ENCODE peak calls at places on chromosomes 11 and 22, in eight cellular contexts. One of them, this sample, is unnamed.

GRCh38 chr11:128839081-128839480 is 28.0 kb downstream of the KCNJ1 start:
- DNase-seq in NCI-H774: no peak
- DNase-seq in glutamatergic neuron: no peak
- DNase-seq in hepatocyte: no peak
- DNase-seq in CD8-positive, alpha-beta T cell: no peak
- DNase-seq in stimulated activated CD4-positive, alpha-beta T cell treated with anti-CD3 and anti-CD28 coated beads, Interleukin-1b, Interleukin-23, amount 100 ng/mL, for 4 hours: no peak
- DNase-seq in NCI-H226: no peak
- DNase-seq in activated T-helper 1 cell treated with anti-CD3 and anti-CD28 coated beads, Interleukin-2, amount 50 U/mL, for 16 hours: no peak
- DNase-seq in this sample: no peak

GRCh38 chr11:112541140-112541901 is 280.7 kb upstream of the PLET1 start:
- DNase-seq in NCI-H774: no peak
- DNase-seq in glutamatergic neuron: no peak
- DNase-seq in hepatocyte: no peak
- DNase-seq in CD8-positive, alpha-beta T cell: no peak
- DNase-seq in stimulated activated CD4-positive, alpha-beta T cell treated with anti-CD3 and anti-CD28 coated beads, Interleukin-1b, Interleukin-23, amount 100 ng/mL, for 4 hours: no peak
- DNase-seq in NCI-H226: no peak
- DNase-seq in activated T-helper 1 cell treated with anti-CD3 and anti-CD28 coated beads, Interleukin-2, amount 50 U/mL, for 16 hours: no peak
- DNase-seq in this sample: no peak

GRCh38 chr11:75233688-75234295 is 6.8 kb upstream of the TPBGL start:
- DNase-seq in NCI-H774: no peak
- DNase-seq in glutamatergic neuron: no peak
- DNase-seq in hepatocyte: peak
- DNase-seq in CD8-positive, alpha-beta T cell: peak
- DNase-seq in stimulated activated CD4-positive, alpha-beta T cell treated with anti-CD3 and anti-CD28 coated beads, Interleukin-1b, Interleukin-23, amount 100 ng/mL, for 4 hours: no peak
- DNase-seq in NCI-H226: peak
- DNase-seq in activated T-helper 1 cell treated with anti-CD3 and anti-CD28 coated beads, Interleukin-2, amount 50 U/mL, for 16 hours: no peak
- DNase-seq in this sample: peak

GRCh38 chr11:111707039-111707690 is 59.0 kb downstream of the PPP2R1B start:
- DNase-seq in NCI-H774: no peak
- DNase-seq in glutamatergic neuron: no peak
- DNase-seq in hepatocyte: peak
- DNase-seq in CD8-positive, alpha-beta T cell: no peak
- DNase-seq in stimulated activated CD4-positive, alpha-beta T cell treated with anti-CD3 and anti-CD28 coated beads, Interleukin-1b, Interleukin-23, amount 100 ng/mL, for 4 hours: no peak
- DNase-seq in NCI-H226: no peak
- DNase-seq in activated T-helper 1 cell treated with anti-CD3 and anti-CD28 coated beads, Interleukin-2, amount 50 U/mL, for 16 hours: no peak
- DNase-seq in this sample: peak

GRCh38 chr11:55726715-55727324 is 46.4 kb upstream of the OR5D13 start:
- DNase-seq in NCI-H774: no peak
- DNase-seq in glutamatergic neuron: no peak
- DNase-seq in hepatocyte: no peak
- DNase-seq in CD8-positive, alpha-beta T cell: no peak
- DNase-seq in stimulated activated CD4-positive, alpha-beta T cell treated with anti-CD3 and anti-CD28 coated beads, Interleukin-1b, Interleukin-23, amount 100 ng/mL, for 4 hours: no peak
- DNase-seq in NCI-H226: no peak
- DNase-seq in activated T-helper 1 cell treated with anti-CD3 and anti-CD28 coated beads, Interleukin-2, amount 50 U/mL, for 16 hours: no peak
- DNase-seq in this sample: no peak

GRCh38 chr11:17164361-17165246 is 43.2 kb downstream of the PIK3C2A start:
- DNase-seq in NCI-H774: no peak
- DNase-seq in glutamatergic neuron: no peak
- DNase-seq in hepatocyte: peak
- DNase-seq in CD8-positive, alpha-beta T cell: no peak
- DNase-seq in stimulated activated CD4-positive, alpha-beta T cell treated with anti-CD3 and anti-CD28 coated beads, Interleukin-1b, Interleukin-23, amount 100 ng/mL, for 4 hours: no peak
- DNase-seq in NCI-H226: no peak
- DNase-seq in activated T-helper 1 cell treated with anti-CD3 and anti-CD28 coated beads, Interleukin-2, amount 50 U/mL, for 16 hours: no peak
- DNase-seq in this sample: peak

GRCh38 chr22:23700706-23701105 is 9.9 kb downstream of the RGL4 start:
- DNase-seq in NCI-H774: no peak
- DNase-seq in glutamatergic neuron: no peak
- DNase-seq in hepatocyte: peak
- DNase-seq in CD8-positive, alpha-beta T cell: no peak
- DNase-seq in stimulated activated CD4-positive, alpha-beta T cell treated with anti-CD3 and anti-CD28 coated beads, Interleukin-1b, Interleukin-23, amount 100 ng/mL, for 4 hours: no peak
- DNase-seq in NCI-H226: no peak
- DNase-seq in activated T-helper 1 cell treated with anti-CD3 and anti-CD28 coated beads, Interleukin-2, amount 50 U/mL, for 16 hours: no peak
- DNase-seq in this sample: no peak

GRCh38 chr11:3942956-3943497 is 87.6 kb downstream of the STIM1 start:
- DNase-seq in NCI-H774: no peak
- DNase-seq in glutamatergic neuron: no peak
- DNase-seq in hepatocyte: peak
- DNase-seq in CD8-positive, alpha-beta T cell: no peak
- DNase-seq in stimulated activated CD4-positive, alpha-beta T cell treated with anti-CD3 and anti-CD28 coated beads, Interleukin-1b, Interleukin-23, amount 100 ng/mL, for 4 hours: no peak
- DNase-seq in NCI-H226: no peak
- DNase-seq in activated T-helper 1 cell treated with anti-CD3 and anti-CD28 coated beads, Interleukin-2, amount 50 U/mL, for 16 hours: no peak
- DNase-seq in this sample: no peak

GRCh38 chr22:47615051-47615450 is 852.6 kb downstream of the TBC1D22A start:
- DNase-seq in NCI-H774: no peak
- DNase-seq in glutamatergic neuron: no peak
- DNase-seq in hepatocyte: no peak
- DNase-seq in CD8-positive, alpha-beta T cell: no peak
- DNase-seq in stimulated activated CD4-positive, alpha-beta T cell treated with anti-CD3 and anti-CD28 coated beads, Interleukin-1b, Interleukin-23, amount 100 ng/mL, for 4 hours: no peak
- DNase-seq in NCI-H226: no peak
- DNase-seq in activated T-helper 1 cell treated with anti-CD3 and anti-CD28 coated beads, Interleukin-2, amount 50 U/mL, for 16 hours: no peak
- DNase-seq in this sample: no peak

GRCh38 chr11:45929486-45930030 is 7.1 kb downstream of the LARGE2 start:
- DNase-seq in NCI-H774: no peak
- DNase-seq in glutamatergic neuron: no peak
- DNase-seq in hepatocyte: no peak
- DNase-seq in CD8-positive, alpha-beta T cell: no peak
- DNase-seq in stimulated activated CD4-positive, alpha-beta T cell treated with anti-CD3 and anti-CD28 coated beads, Interleukin-1b, Interleukin-23, amount 100 ng/mL, for 4 hours: no peak
- DNase-seq in NCI-H226: no peak
- DNase-seq in activated T-helper 1 cell treated with anti-CD3 and anti-CD28 coated beads, Interleukin-2, amount 50 U/mL, for 16 hours: no peak
- DNase-seq in this sample: no peak

GRCh38 chr11:115126515-115127208 is 377.6 kb downstream of the CADM1 start:
- DNase-seq in NCI-H774: no peak
- DNase-seq in glutamatergic neuron: no peak
- DNase-seq in hepatocyte: no peak
- DNase-seq in CD8-positive, alpha-beta T cell: no peak
- DNase-seq in stimulated activated CD4-positive, alpha-beta T cell treated with anti-CD3 and anti-CD28 coated beads, Interleukin-1b, Interleukin-23, amount 100 ng/mL, for 4 hours: no peak
- DNase-seq in NCI-H226: no peak
- DNase-seq in activated T-helper 1 cell treated with anti-CD3 and anti-CD28 coated beads, Interleukin-2, amount 50 U/mL, for 16 hours: no peak
- DNase-seq in this sample: no peak

GRCh38 chr22:25736378-25737011 is 5.5 kb upstream of the MYO18B start:
- DNase-seq in NCI-H774: no peak
- DNase-seq in glutamatergic neuron: no peak
- DNase-seq in hepatocyte: no peak
- DNase-seq in CD8-positive, alpha-beta T cell: no peak
- DNase-seq in stimulated activated CD4-positive, alpha-beta T cell treated with anti-CD3 and anti-CD28 coated beads, Interleukin-1b, Interleukin-23, amount 100 ng/mL, for 4 hours: no peak
- DNase-seq in NCI-H226: no peak
- DNase-seq in activated T-helper 1 cell treated with anti-CD3 and anti-CD28 coated beads, Interleukin-2, amount 50 U/mL, for 16 hours: no peak
- DNase-seq in this sample: no peak

GRCh38 chr11:83401506-83402225 is 115.5 kb upstream of the CCDC90B start:
- DNase-seq in NCI-H774: no peak
- DNase-seq in glutamatergic neuron: no peak
- DNase-seq in hepatocyte: no peak
- DNase-seq in CD8-positive, alpha-beta T cell: no peak
- DNase-seq in stimulated activated CD4-positive, alpha-beta T cell treated with anti-CD3 and anti-CD28 coated beads, Interleukin-1b, Interleukin-23, amount 100 ng/mL, for 4 hours: no peak
- DNase-seq in NCI-H226: no peak
- DNase-seq in activated T-helper 1 cell treated with anti-CD3 and anti-CD28 coated beads, Interleukin-2, amount 50 U/mL, for 16 hours: no peak
- DNase-seq in this sample: no peak

GRCh38 chr11:118078972-118079411 is 2.1 kb downstream of the TMPRSS4 start:
- DNase-seq in NCI-H774: no peak
- DNase-seq in glutamatergic neuron: no peak
- DNase-seq in hepatocyte: no peak
- DNase-seq in CD8-positive, alpha-beta T cell: no peak
- DNase-seq in stimulated activated CD4-positive, alpha-beta T cell treated with anti-CD3 and anti-CD28 coated beads, Interleukin-1b, Interleukin-23, amount 100 ng/mL, for 4 hours: no peak
- DNase-seq in NCI-H226: no peak
- DNase-seq in activated T-helper 1 cell treated with anti-CD3 and anti-CD28 coated beads, Interleukin-2, amount 50 U/mL, for 16 hours: no peak
- DNase-seq in this sample: peak

GRCh38 chr11:16299390-16299789 is 57.0 kb downstream of the SOX6 start:
- DNase-seq in NCI-H774: no peak
- DNase-seq in glutamatergic neuron: no peak
- DNase-seq in hepatocyte: no peak
- DNase-seq in CD8-positive, alpha-beta T cell: no peak
- DNase-seq in stimulated activated CD4-positive, alpha-beta T cell treated with anti-CD3 and anti-CD28 coated beads, Interleukin-1b, Interleukin-23, amount 100 ng/mL, for 4 hours: no peak
- DNase-seq in NCI-H226: no peak
- DNase-seq in activated T-helper 1 cell treated with anti-CD3 and anti-CD28 coated beads, Interleukin-2, amount 50 U/mL, for 16 hours: no peak
- DNase-seq in this sample: no peak

GRCh38 chr11:13384837-13385417 is 78.1 kb downstream of the BTBD10 start:
- DNase-seq in NCI-H774: no peak
- DNase-seq in glutamatergic neuron: no peak
- DNase-seq in hepatocyte: peak
- DNase-seq in CD8-positive, alpha-beta T cell: peak
- DNase-seq in stimulated activated CD4-positive, alpha-beta T cell treated with anti-CD3 and anti-CD28 coated beads, Interleukin-1b, Interleukin-23, amount 100 ng/mL, for 4 hours: no peak
- DNase-seq in NCI-H226: peak
- DNase-seq in activated T-helper 1 cell treated with anti-CD3 and anti-CD28 coated beads, Interleukin-2, amount 50 U/mL, for 16 hours: no peak
- DNase-seq in this sample: peak

GRCh38 chr11:10669258-10670033 is 24.1 kb downstream of the IRAG1 start:
- DNase-seq in NCI-H774: no peak
- DNase-seq in glutamatergic neuron: no peak
- DNase-seq in hepatocyte: peak
- DNase-seq in CD8-positive, alpha-beta T cell: no peak
- DNase-seq in stimulated activated CD4-positive, alpha-beta T cell treated with anti-CD3 and anti-CD28 coated beads, Interleukin-1b, Interleukin-23, amount 100 ng/mL, for 4 hours: no peak
- DNase-seq in NCI-H226: peak
- DNase-seq in activated T-helper 1 cell treated with anti-CD3 and anti-CD28 coated beads, Interleukin-2, amount 50 U/mL, for 16 hours: no peak
- DNase-seq in this sample: peak

GRCh38 chr11:125626381-125626950 is 1.5 kb downstream of the CHEK1 start:
- DNase-seq in NCI-H774: no peak
- DNase-seq in glutamatergic neuron: peak
- DNase-seq in hepatocyte: no peak
- DNase-seq in CD8-positive, alpha-beta T cell: peak
- DNase-seq in stimulated activated CD4-positive, alpha-beta T cell treated with anti-CD3 and anti-CD28 coated beads, Interleukin-1b, Interleukin-23, amount 100 ng/mL, for 4 hours: no peak
- DNase-seq in NCI-H226: no peak
- DNase-seq in activated T-helper 1 cell treated with anti-CD3 and anti-CD28 coated beads, Interleukin-2, amount 50 U/mL, for 16 hours: no peak
- DNase-seq in this sample: peak

GRCh38 chr11:61297741-61298140 is 2.6 kb upstream of the VWCE start:
- DNase-seq in NCI-H774: no peak
- DNase-seq in glutamatergic neuron: no peak
- DNase-seq in hepatocyte: no peak
- DNase-seq in CD8-positive, alpha-beta T cell: no peak
- DNase-seq in stimulated activated CD4-positive, alpha-beta T cell treated with anti-CD3 and anti-CD28 coated beads, Interleukin-1b, Interleukin-23, amount 100 ng/mL, for 4 hours: no peak
- DNase-seq in NCI-H226: peak
- DNase-seq in activated T-helper 1 cell treated with anti-CD3 and anti-CD28 coated beads, Interleukin-2, amount 50 U/mL, for 16 hours: no peak
- DNase-seq in this sample: no peak

GRCh38 chr22:39496131-39496838 is 5.8 kb upstream of the MIEF1 start:
- DNase-seq in NCI-H774: peak
- DNase-seq in glutamatergic neuron: peak
- DNase-seq in hepatocyte: peak
- DNase-seq in CD8-positive, alpha-beta T cell: peak
- DNase-seq in stimulated activated CD4-positive, alpha-beta T cell treated with anti-CD3 and anti-CD28 coated beads, Interleukin-1b, Interleukin-23, amount 100 ng/mL, for 4 hours: peak
- DNase-seq in NCI-H226: no peak
- DNase-seq in activated T-helper 1 cell treated with anti-CD3 and anti-CD28 coated beads, Interleukin-2, amount 50 U/mL, for 16 hours: no peak
- DNase-seq in this sample: peak

GRCh38 chr11:120061761-120062560 is 76.0 kb downstream of the TRIM29 start:
- DNase-seq in NCI-H774: no peak
- DNase-seq in glutamatergic neuron: peak
- DNase-seq in hepatocyte: peak
- DNase-seq in CD8-positive, alpha-beta T cell: no peak
- DNase-seq in stimulated activated CD4-positive, alpha-beta T cell treated with anti-CD3 and anti-CD28 coated beads, Interleukin-1b, Interleukin-23, amount 100 ng/mL, for 4 hours: no peak
- DNase-seq in NCI-H226: no peak
- DNase-seq in activated T-helper 1 cell treated with anti-CD3 and anti-CD28 coated beads, Interleukin-2, amount 50 U/mL, for 16 hours: no peak
- DNase-seq in this sample: no peak

GRCh38 chr22:48944756-48945620 is 882.7 kb downstream of the BRD1 start:
- DNase-seq in NCI-H774: no peak
- DNase-seq in glutamatergic neuron: no peak
- DNase-seq in hepatocyte: no peak
- DNase-seq in CD8-positive, alpha-beta T cell: no peak
- DNase-seq in stimulated activated CD4-positive, alpha-beta T cell treated with anti-CD3 and anti-CD28 coated beads, Interleukin-1b, Interleukin-23, amount 100 ng/mL, for 4 hours: no peak
- DNase-seq in NCI-H226: no peak
- DNase-seq in activated T-helper 1 cell treated with anti-CD3 and anti-CD28 coated beads, Interleukin-2, amount 50 U/mL, for 16 hours: no peak
- DNase-seq in this sample: no peak

GRCh38 chr11:75112200-75112599 is 15.5 kb upstream of the OR2AT4 start:
- DNase-seq in NCI-H774: no peak
- DNase-seq in glutamatergic neuron: no peak
- DNase-seq in hepatocyte: no peak
- DNase-seq in CD8-positive, alpha-beta T cell: no peak
- DNase-seq in stimulated activated CD4-positive, alpha-beta T cell treated with anti-CD3 and anti-CD28 coated beads, Interleukin-1b, Interleukin-23, amount 100 ng/mL, for 4 hours: no peak
- DNase-seq in NCI-H226: no peak
- DNase-seq in activated T-helper 1 cell treated with anti-CD3 and anti-CD28 coated beads, Interleukin-2, amount 50 U/mL, for 16 hours: no peak
- DNase-seq in this sample: no peak

GRCh38 chr11:60208146-60208895 is 25.4 kb upstream of the MS4A6A start:
- DNase-seq in NCI-H774: no peak
- DNase-seq in glutamatergic neuron: no peak
- DNase-seq in hepatocyte: no peak
- DNase-seq in CD8-positive, alpha-beta T cell: no peak
- DNase-seq in stimulated activated CD4-positive, alpha-beta T cell treated with anti-CD3 and anti-CD28 coated beads, Interleukin-1b, Interleukin-23, amount 100 ng/mL, for 4 hours: no peak
- DNase-seq in NCI-H226: no peak
- DNase-seq in activated T-helper 1 cell treated with anti-CD3 and anti-CD28 coated beads, Interleukin-2, amount 50 U/mL, for 16 hours: no peak
- DNase-seq in this sample: no peak

GRCh38 chr11:16982256-16982671 is 31.9 kb downstream of the PLEKHA7 start:
- DNase-seq in NCI-H774: no peak
- DNase-seq in glutamatergic neuron: no peak
- DNase-seq in hepatocyte: no peak
- DNase-seq in CD8-positive, alpha-beta T cell: no peak
- DNase-seq in stimulated activated CD4-positive, alpha-beta T cell treated with anti-CD3 and anti-CD28 coated beads, Interleukin-1b, Interleukin-23, amount 100 ng/mL, for 4 hours: no peak
- DNase-seq in NCI-H226: no peak
- DNase-seq in activated T-helper 1 cell treated with anti-CD3 and anti-CD28 coated beads, Interleukin-2, amount 50 U/mL, for 16 hours: no peak
- DNase-seq in this sample: peak

GRCh38 chr11:117738246-117738957 is 58.6 kb downstream of the DSCAML1 start:
- DNase-seq in NCI-H774: no peak
- DNase-seq in glutamatergic neuron: no peak
- DNase-seq in hepatocyte: no peak
- DNase-seq in CD8-positive, alpha-beta T cell: no peak
- DNase-seq in stimulated activated CD4-positive, alpha-beta T cell treated with anti-CD3 and anti-CD28 coated beads, Interleukin-1b, Interleukin-23, amount 100 ng/mL, for 4 hours: no peak
- DNase-seq in NCI-H226: no peak
- DNase-seq in activated T-helper 1 cell treated with anti-CD3 and anti-CD28 coated beads, Interleukin-2, amount 50 U/mL, for 16 hours: no peak
- DNase-seq in this sample: no peak

GRCh38 chr11:96648991-96649390 is 259.2 kb downstream of the JRKL start:
- DNase-seq in NCI-H774: peak
- DNase-seq in glutamatergic neuron: no peak
- DNase-seq in hepatocyte: no peak
- DNase-seq in CD8-positive, alpha-beta T cell: no peak
- DNase-seq in stimulated activated CD4-positive, alpha-beta T cell treated with anti-CD3 and anti-CD28 coated beads, Interleukin-1b, Interleukin-23, amount 100 ng/mL, for 4 hours: no peak
- DNase-seq in NCI-H226: no peak
- DNase-seq in activated T-helper 1 cell treated with anti-CD3 and anti-CD28 coated beads, Interleukin-2, amount 50 U/mL, for 16 hours: no peak
- DNase-seq in this sample: no peak

GRCh38 chr11:15308840-15309239 is 194.1 kb downstream of the INSC start:
- DNase-seq in NCI-H774: no peak
- DNase-seq in glutamatergic neuron: no peak
- DNase-seq in hepatocyte: no peak
- DNase-seq in CD8-positive, alpha-beta T cell: no peak
- DNase-seq in stimulated activated CD4-positive, alpha-beta T cell treated with anti-CD3 and anti-CD28 coated beads, Interleukin-1b, Interleukin-23, amount 100 ng/mL, for 4 hours: no peak
- DNase-seq in NCI-H226: no peak
- DNase-seq in activated T-helper 1 cell treated with anti-CD3 and anti-CD28 coated beads, Interleukin-2, amount 50 U/mL, for 16 hours: no peak
- DNase-seq in this sample: no peak

GRCh38 chr22:24181996-24182560 is 791 bp downstream of the SUSD2 start:
- DNase-seq in NCI-H774: no peak
- DNase-seq in glutamatergic neuron: no peak
- DNase-seq in hepatocyte: no peak
- DNase-seq in CD8-positive, alpha-beta T cell: no peak
- DNase-seq in stimulated activated CD4-positive, alpha-beta T cell treated with anti-CD3 and anti-CD28 coated beads, Interleukin-1b, Interleukin-23, amount 100 ng/mL, for 4 hours: no peak
- DNase-seq in NCI-H226: no peak
- DNase-seq in activated T-helper 1 cell treated with anti-CD3 and anti-CD28 coated beads, Interleukin-2, amount 50 U/mL, for 16 hours: no peak
- DNase-seq in this sample: no peak

GRCh38 chr11:117931971-117932370 is 2.8 kb upstream of the TMPRSS13 start:
- DNase-seq in NCI-H774: no peak
- DNase-seq in glutamatergic neuron: no peak
- DNase-seq in hepatocyte: no peak
- DNase-seq in CD8-positive, alpha-beta T cell: peak
- DNase-seq in stimulated activated CD4-positive, alpha-beta T cell treated with anti-CD3 and anti-CD28 coated beads, Interleukin-1b, Interleukin-23, amount 100 ng/mL, for 4 hours: peak
- DNase-seq in NCI-H226: no peak
- DNase-seq in activated T-helper 1 cell treated with anti-CD3 and anti-CD28 coated beads, Interleukin-2, amount 50 U/mL, for 16 hours: no peak
- DNase-seq in this sample: no peak

GRCh38 chr11:75554258-75555022 is 7.6 kb upstream of the SERPINH1 start:
- DNase-seq in NCI-H774: no peak
- DNase-seq in glutamatergic neuron: peak
- DNase-seq in hepatocyte: peak
- DNase-seq in CD8-positive, alpha-beta T cell: no peak
- DNase-seq in stimulated activated CD4-positive, alpha-beta T cell treated with anti-CD3 and anti-CD28 coated beads, Interleukin-1b, Interleukin-23, amount 100 ng/mL, for 4 hours: no peak
- DNase-seq in NCI-H226: peak
- DNase-seq in activated T-helper 1 cell treated with anti-CD3 and anti-CD28 coated beads, Interleukin-2, amount 50 U/mL, for 16 hours: no peak
- DNase-seq in this sample: no peak

GRCh38 chr22:30837531-30837930 is 131.0 kb downstream of the MORC2 start:
- DNase-seq in NCI-H774: no peak
- DNase-seq in glutamatergic neuron: no peak
- DNase-seq in hepatocyte: no peak
- DNase-seq in CD8-positive, alpha-beta T cell: no peak
- DNase-seq in stimulated activated CD4-positive, alpha-beta T cell treated with anti-CD3 and anti-CD28 coated beads, Interleukin-1b, Interleukin-23, amount 100 ng/mL, for 4 hours: no peak
- DNase-seq in NCI-H226: no peak
- DNase-seq in activated T-helper 1 cell treated with anti-CD3 and anti-CD28 coated beads, Interleukin-2, amount 50 U/mL, for 16 hours: no peak
- DNase-seq in this sample: no peak

GRCh38 chr11:134749040-134749586 is 337.1 kb upstream of the B3GAT1 start:
- DNase-seq in NCI-H774: no peak
- DNase-seq in glutamatergic neuron: no peak
- DNase-seq in hepatocyte: no peak
- DNase-seq in CD8-positive, alpha-beta T cell: no peak
- DNase-seq in stimulated activated CD4-positive, alpha-beta T cell treated with anti-CD3 and anti-CD28 coated beads, Interleukin-1b, Interleukin-23, amount 100 ng/mL, for 4 hours: no peak
- DNase-seq in NCI-H226: no peak
- DNase-seq in activated T-helper 1 cell treated with anti-CD3 and anti-CD28 coated beads, Interleukin-2, amount 50 U/mL, for 16 hours: no peak
- DNase-seq in this sample: no peak

GRCh38 chr22:30204742-30205111 is 41.8 kb downstream of the LIF start:
- DNase-seq in NCI-H774: no peak
- DNase-seq in glutamatergic neuron: no peak
- DNase-seq in hepatocyte: peak
- DNase-seq in CD8-positive, alpha-beta T cell: no peak
- DNase-seq in stimulated activated CD4-positive, alpha-beta T cell treated with anti-CD3 and anti-CD28 coated beads, Interleukin-1b, Interleukin-23, amount 100 ng/mL, for 4 hours: no peak
- DNase-seq in NCI-H226: no peak
- DNase-seq in activated T-helper 1 cell treated with anti-CD3 and anti-CD28 coated beads, Interleukin-2, amount 50 U/mL, for 16 hours: no peak
- DNase-seq in this sample: peak